ENCODE peak calls at places on chromosomes 2 and 18, in four cellular contexts. One of them, this sample, is unnamed.

GRCh38 chr2:10890706-10891270 is 20.9 kb upstream of the KCNF1 start:
- DNase-seq in A549: no peak
- DNase-seq in HepG2: no peak
- DNase-seq in K562: no peak
- DNase-seq in this sample: no peak

GRCh38 chr2:158733430-158733755 is 61.7 kb upstream of the DAPL1 start:
- DNase-seq in A549: no peak
- DNase-seq in HepG2: no peak
- DNase-seq in K562: no peak
- DNase-seq in this sample: no peak

GRCh38 chr18:58208207-58208944 is 164.3 kb downstream of the NEDD4L start:
- DNase-seq in A549: no peak
- DNase-seq in HepG2: no peak
- DNase-seq in K562: no peak
- DNase-seq in this sample: peak; percentile 67

GRCh38 chr2:158191076-158191566 is 89.4 kb downstream of the UPP2 start:
- DNase-seq in A549: no peak
- DNase-seq in HepG2: peak; percentile 95
- DNase-seq in K562: no peak
- DNase-seq in this sample: no peak

GRCh38 chr2:3536682-3537632 is 17.6 kb upstream of the ADI1 start:
- DNase-seq in A549: peak; percentile 72
- DNase-seq in HepG2: peak; percentile 82
- DNase-seq in K562: peak; percentile 79
- DNase-seq in this sample: peak; percentile 56

GRCh38 chr18:35379421-35379820 is 2.3 kb upstream of the ZNF396 start:
- DNase-seq in A549: peak; percentile 20
- DNase-seq in HepG2: no peak
- DNase-seq in K562: no peak
- DNase-seq in this sample: no peak

GRCh38 chr2:206198677-206199076 is 39.0 kb downstream of the EEF1B2 start:
- DNase-seq in A549: no peak
- DNase-seq in HepG2: no peak
- DNase-seq in K562: no peak
- DNase-seq in this sample: peak; percentile 28

GRCh38 chr2:108945969-108946368 is 43.1 kb downstream of the EDAR start:
- DNase-seq in A549: no peak
- DNase-seq in HepG2: no peak
- DNase-seq in K562: no peak
- DNase-seq in this sample: no peak

GRCh38 chr18:44960580-44960979 is 279.9 kb downstream of the SETBP1 start:
- DNase-seq in A549: no peak
- DNase-seq in HepG2: no peak
- DNase-seq in K562: no peak
- DNase-seq in this sample: no peak

GRCh38 chr2:236972491-236973379 is 113.0 kb upstream of the COPS8 start:
- DNase-seq in A549: peak; percentile 58
- DNase-seq in HepG2: peak; percentile 76
- DNase-seq in K562: no peak
- DNase-seq in this sample: peak; percentile 13

GRCh38 chr2:227462972-227463931 is 8.7 kb upstream of the AGFG1 start:
- DNase-seq in A549: no peak
- DNase-seq in HepG2: no peak
- DNase-seq in K562: no peak
- DNase-seq in this sample: no peak

GRCh38 chr18:58671941-58672565 is 788 bp downstream of the MALT1 start:
- DNase-seq in A549: peak; percentile 39
- DNase-seq in HepG2: no peak
- DNase-seq in K562: no peak
- DNase-seq in this sample: peak; percentile 36

GRCh38 chr2:30031184-30031583 is 109.8 kb upstream of the ALK start:
- DNase-seq in A549: no peak
- DNase-seq in HepG2: no peak
- DNase-seq in K562: no peak
- DNase-seq in this sample: no peak

GRCh38 chr2:219688560-219689445 is 61.4 kb downstream of the SLC4A3 start:
- DNase-seq in A549: no peak
- DNase-seq in HepG2: peak; percentile 36
- DNase-seq in K562: no peak
- DNase-seq in this sample: peak; percentile 74

GRCh38 chr2:159904565-159905281 is 106.7 kb upstream of the CD302 start:
- DNase-seq in A549: peak; percentile 36
- DNase-seq in HepG2: no peak
- DNase-seq in K562: peak; percentile 87
- DNase-seq in this sample: no peak

GRCh38 chr18:51724790-51725721 is 527.6 kb upstream of the MEX3C start:
- DNase-seq in A549: no peak
- DNase-seq in HepG2: no peak
- DNase-seq in K562: no peak
- DNase-seq in this sample: no peak

GRCh38 chr18:58375051-58375450 is 253.8 kb downstream of the ALPK2 start:
- DNase-seq in A549: no peak
- DNase-seq in HepG2: no peak
- DNase-seq in K562: no peak
- DNase-seq in this sample: no peak

GRCh38 chr18:57771183-57771582 is 31.9 kb downstream of the ATP8B1 start:
- DNase-seq in A549: peak; percentile 68
- DNase-seq in HepG2: no peak
- DNase-seq in K562: no peak
- DNase-seq in this sample: no peak

GRCh38 chr2:9637330-9637729 is 6.5 kb upstream of the YWHAQ start:
- DNase-seq in A549: no peak
- DNase-seq in HepG2: peak; percentile 62
- DNase-seq in K562: no peak
- DNase-seq in this sample: peak; percentile 74

GRCh38 chr18:9898792-9899549 is 13.2 kb downstream of the TXNDC2 start:
- DNase-seq in A549: peak; percentile 82
- DNase-seq in HepG2: peak; percentile 75
- DNase-seq in K562: peak; percentile 52
- DNase-seq in this sample: peak; percentile 37

GRCh38 chr18:42636309-42636708 is 479.2 kb downstream of the RIT2 start:
- DNase-seq in A549: no peak
- DNase-seq in HepG2: no peak
- DNase-seq in K562: no peak
- DNase-seq in this sample: no peak

GRCh38 chr2:122077114-122077513 is 321.7 kb downstream of the TSN start:
- DNase-seq in A549: no peak
- DNase-seq in HepG2: no peak
- DNase-seq in K562: no peak
- DNase-seq in this sample: no peak

GRCh38 chr2:127394464-127394863 is 6.7 kb upstream of the MAP3K2 start:
- DNase-seq in A549: no peak
- DNase-seq in HepG2: no peak
- DNase-seq in K562: no peak
- DNase-seq in this sample: no peak

GRCh38 chr2:8148260-8148880 is 533.5 kb upstream of the ID2 start:
- DNase-seq in A549: peak; percentile 74
- DNase-seq in HepG2: no peak
- DNase-seq in K562: no peak
- DNase-seq in this sample: peak; percentile 90

GRCh38 chr2:23809168-23809567 is 117.8 kb downstream of the ATAD2B start:
- DNase-seq in A549: no peak
- DNase-seq in HepG2: no peak
- DNase-seq in K562: no peak
- DNase-seq in this sample: no peak

GRCh38 chr2:65367517-65367916 is 64.9 kb downstream of the SPRED2 start:
- DNase-seq in A549: peak; percentile 88
- DNase-seq in HepG2: no peak
- DNase-seq in K562: no peak
- DNase-seq in this sample: peak; percentile 98

GRCh38 chr2:119212139-119212800 is 11.4 kb upstream of the STEAP3 start:
- DNase-seq in A549: no peak
- DNase-seq in HepG2: no peak
- DNase-seq in K562: no peak
- DNase-seq in this sample: no peak

GRCh38 chr2:49278561-49278960 is 124.2 kb upstream of the FSHR start:
- DNase-seq in A549: no peak
- DNase-seq in HepG2: no peak
- DNase-seq in K562: no peak
- DNase-seq in this sample: no peak

GRCh38 chr2:3129867-3130266 is 247.8 kb downstream of the EIPR1 start:
- DNase-seq in A549: no peak
- DNase-seq in HepG2: no peak
- DNase-seq in K562: no peak
- DNase-seq in this sample: no peak

GRCh38 chr18:48446582-48447225 is 37.5 kb upstream of the ZBTB7C start:
- DNase-seq in A549: peak; percentile 74
- DNase-seq in HepG2: peak; percentile 66
- DNase-seq in K562: peak; percentile 36
- DNase-seq in this sample: peak; percentile 50
- TF ChIP-seq SMC3 in A549: peak; percentile 90
- TF ChIP-seq SMC3 in HepG2: peak; percentile 58
- TF ChIP-seq SMC3 in K562: peak; percentile 74
- TF ChIP-seq SMC3 in this sample: peak; percentile 79

DNA sequence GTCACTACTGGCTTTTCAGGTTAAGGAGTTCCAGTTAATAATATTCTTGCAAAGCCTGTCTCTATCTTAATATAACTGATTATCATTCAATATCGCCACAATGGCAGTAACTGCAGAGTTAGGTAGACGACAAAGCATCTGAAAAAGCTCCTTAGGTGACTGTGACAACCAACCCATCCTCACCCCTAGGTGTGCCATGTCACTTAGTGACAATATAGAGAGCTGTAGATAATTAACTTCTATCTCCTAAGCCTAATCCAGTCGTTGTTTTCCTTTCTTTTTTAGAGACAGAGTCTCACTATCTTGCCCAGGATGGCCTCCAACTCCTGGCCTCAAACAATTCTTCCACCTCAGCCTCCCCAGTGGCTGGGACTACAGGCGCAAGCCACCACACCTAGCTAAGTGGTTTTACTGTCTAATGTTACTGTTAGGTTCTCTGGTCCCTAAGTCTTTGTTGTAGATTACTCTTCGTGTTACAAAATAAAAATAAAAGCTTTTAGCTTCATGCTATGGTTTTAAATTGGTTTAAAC is 65.2 kb downstream of the SPIRE1 start:
- DNase-seq in A549: no peak
- DNase-seq in HepG2: no peak
- DNase-seq in K562: no peak
- DNase-seq in this sample: no peak
- TF ChIP-seq MAFK in A549: no peak
- TF ChIP-seq MAFK in HepG2: no peak
- TF ChIP-seq MAFK in K562: no peak
- TF ChIP-seq MAFK in this sample: no peak

GRCh38 chr2:18516112-18516511 is 44.3 kb downstream of the RDH14 start:
- DNase-seq in A549: no peak
- DNase-seq in HepG2: no peak
- DNase-seq in K562: no peak
- DNase-seq in this sample: peak; percentile 94

GRCh38 chr2:18519991-18520604 is 40.4 kb downstream of the RDH14 start:
- DNase-seq in A549: no peak
- DNase-seq in HepG2: no peak
- DNase-seq in K562: no peak
- DNase-seq in this sample: no peak

GRCh38 chr2:18521084-18521483 is 39.4 kb downstream of the RDH14 start:
- DNase-seq in A549: no peak
- DNase-seq in HepG2: no peak
- DNase-seq in K562: no peak
- DNase-seq in this sample: no peak

GRCh38 chr2:18520605-18521031 is 39.8 kb downstream of the RDH14 start:
- DNase-seq in A549: peak; percentile 74
- DNase-seq in HepG2: peak; percentile 71
- DNase-seq in K562: peak; percentile 77
- DNase-seq in this sample: peak; percentile 78

GRCh38 chr2:18518116-18519111 is 42.0 kb downstream of the RDH14 start:
- DNase-seq in A549: no peak
- DNase-seq in HepG2: peak; percentile 10
- DNase-seq in K562: no peak
- DNase-seq in this sample: peak; percentile 63
- TF ChIP-seq SMC3 in A549: no peak
- TF ChIP-seq SMC3 in HepG2: no peak
- TF ChIP-seq SMC3 in K562: no peak
- TF ChIP-seq SMC3 in this sample: no peak

GRCh38 chr2:45055261-45055660 is 46.0 kb upstream of the SIX2 start:
- DNase-seq in A549: no peak
- DNase-seq in HepG2: no peak
- DNase-seq in K562: no peak
- DNase-seq in this sample: no peak
- TF ChIP-seq MAFK in A549: no peak
- TF ChIP-seq MAFK in HepG2: no peak
- TF ChIP-seq MAFK in K562: no peak
- TF ChIP-seq MAFK in this sample: no peak

GRCh38 chr18:79846936-79847557 is 49.3 kb downstream of the KCNG2 start:
- DNase-seq in A549: no peak
- DNase-seq in HepG2: no peak
- DNase-seq in K562: no peak
- DNase-seq in this sample: no peak
- TF ChIP-seq SMC3 in A549: no peak
- TF ChIP-seq SMC3 in HepG2: no peak
- TF ChIP-seq SMC3 in K562: no peak
- TF ChIP-seq SMC3 in this sample: no peak

DNA sequence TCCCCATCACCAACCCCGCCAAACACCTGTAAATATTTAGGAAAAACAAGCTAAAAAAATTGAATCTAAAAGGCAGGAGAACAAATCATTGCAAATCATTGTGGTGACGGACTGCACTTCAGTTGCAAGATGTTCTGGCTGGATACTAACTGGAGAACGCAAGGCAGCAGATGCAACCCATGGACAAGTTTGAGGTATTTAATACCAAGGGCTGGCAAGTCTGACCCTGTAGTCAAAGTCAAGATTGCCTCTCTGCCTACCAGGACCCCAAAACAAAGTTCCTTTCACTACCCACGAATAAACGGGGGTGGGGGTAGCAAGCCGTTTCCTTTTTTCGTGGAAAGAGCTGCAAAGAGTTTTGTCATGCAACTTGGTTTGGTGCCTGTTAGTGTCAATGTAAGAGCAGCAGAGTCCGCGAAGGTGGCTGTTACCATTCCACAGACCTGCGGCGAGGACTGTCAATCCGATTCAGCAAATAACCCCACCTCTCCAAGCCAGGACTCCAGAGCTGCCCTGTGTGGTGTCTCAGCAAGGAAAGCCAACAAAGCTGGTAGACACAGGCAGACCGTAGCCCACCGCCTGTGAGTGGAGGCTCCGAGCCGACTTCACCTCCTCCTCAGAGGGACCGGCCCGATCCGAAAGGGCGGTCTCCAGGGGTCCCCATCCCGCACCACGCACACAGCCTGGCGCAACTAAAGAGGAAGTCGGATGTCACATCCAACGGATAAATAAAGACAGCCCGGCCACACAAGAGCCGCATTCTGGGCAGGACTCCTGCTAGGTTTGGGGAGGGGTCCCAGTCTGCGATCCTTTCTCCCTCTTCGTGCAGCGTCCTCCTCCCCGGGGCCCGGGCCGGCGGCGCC is 980 bp downstream of the ANKRD44 start:
- DNase-seq in A549: no peak
- DNase-seq in HepG2: no peak
- DNase-seq in K562: no peak
- DNase-seq in this sample: no peak
- TF ChIP-seq MAFK in A549: no peak
- TF ChIP-seq MAFK in HepG2: no peak
- TF ChIP-seq MAFK in K562: no peak
- TF ChIP-seq MAFK in this sample: no peak